ENCODE peak calls at places on chromosomes 2 and 18, in six cellular contexts. H, P, Z, M, R and D are unnamed samples.
A peak's percentile ranks its signal among the peaks of the same experiment; 100 is the strongest.

GRCh38 chr2:236081171-236081570 is 87.0 kb downstream of the GBX2 start:
- DNase-seq in Z (no peak), P (no peak), M (no peak), H (no peak), R (no peak), D (no peak)

GRCh38 chr2:7744827-7745226 is 827.6 kb downstream of the RNF144A start:
- DNase-seq in H (no peak), P (peak; percentile 11), R (no peak), Z (no peak), M (no peak), D (no peak)

GRCh38 chr2:47751856-47752414 is 31.0 kb upstream of the MSH6 start:
- DNase-seq in Z (no peak), P (no peak), H (no peak), R (no peak), M (no peak), D (no peak)

GRCh38 chr2:202423139-202423538 is 47.0 kb downstream of the BMPR2 start:
- DNase-seq in M (no peak), Z (no peak), P (no peak), H (no peak), R (no peak), D (no peak)

GRCh38 chr18:40079786-40080185 is 1875.2 kb upstream of the PIK3C3 start:
- DNase-seq in M (no peak), R (no peak), Z (no peak), H (no peak), P (no peak), D (no peak)

GRCh38 chr2:62577994-62578836 is 72.2 kb upstream of the TMEM17 start:
- DNase-seq in P (no peak), H (peak; percentile 62), Z (peak; percentile 96), R (no peak), M (no peak), D (no peak)

GRCh38 chr2:31069926-31070325 is 68.3 kb downstream of the GALNT14 start:
- DNase-seq in M (no peak), P (no peak), R (no peak), Z (no peak), H (no peak), D (no peak)

GRCh38 chr2:128288781-128289180 is 29.9 kb downstream of the HS6ST1 start:
- DNase-seq in R (no peak), Z (no peak), M (no peak), H (no peak), P (no peak), D (peak; percentile 84)

DNA sequence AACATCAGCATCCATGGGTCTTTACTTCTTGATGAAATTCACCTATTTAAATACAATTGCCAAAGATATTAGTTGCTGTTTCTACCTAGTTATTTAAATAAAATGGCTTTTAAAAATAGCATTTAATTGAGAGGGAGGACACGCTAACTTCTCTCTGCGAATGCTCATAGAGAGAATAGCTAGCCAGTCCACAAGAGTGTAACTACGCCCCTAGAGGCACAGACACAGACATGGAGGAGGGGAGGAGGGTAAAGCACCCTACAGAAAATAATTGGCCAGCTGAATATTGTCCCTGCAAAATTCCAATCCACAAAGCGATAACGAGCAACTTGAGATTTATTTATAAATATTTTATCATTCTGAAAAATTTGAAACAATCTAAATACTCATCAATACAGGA is 97.0 kb upstream of the PAPOLG start:
- DNase-seq in M (no peak), H (no peak), R (no peak), P (no peak), Z (no peak), D (no peak)
- TF ChIP-seq CTCF in M (no peak), H (no peak), R (no peak), P (no peak), Z (no peak), D (peak; percentile 11)

GRCh38 chr18:44731866-44732555 is 51.3 kb downstream of the SETBP1 start:
- DNase-seq in P (no peak), R (no peak), Z (peak; percentile 33), M (no peak), H (peak; percentile 56), D (no peak)

GRCh38 chr18:44735071-44735470 is 54.4 kb downstream of the SETBP1 start:
- DNase-seq in R (no peak), Z (no peak), M (no peak), H (no peak), P (no peak), D (no peak)

GRCh38 chr18:44732604-44733003 is 51.9 kb downstream of the SETBP1 start:
- DNase-seq in R (no peak), P (no peak), H (no peak), Z (no peak), M (no peak), D (no peak)

GRCh38 chr18:44733754-44734465 is 53.2 kb downstream of the SETBP1 start:
- DNase-seq in P (no peak), H (no peak), R (no peak), M (no peak), Z (peak; percentile 8), D (no peak)

DNA sequence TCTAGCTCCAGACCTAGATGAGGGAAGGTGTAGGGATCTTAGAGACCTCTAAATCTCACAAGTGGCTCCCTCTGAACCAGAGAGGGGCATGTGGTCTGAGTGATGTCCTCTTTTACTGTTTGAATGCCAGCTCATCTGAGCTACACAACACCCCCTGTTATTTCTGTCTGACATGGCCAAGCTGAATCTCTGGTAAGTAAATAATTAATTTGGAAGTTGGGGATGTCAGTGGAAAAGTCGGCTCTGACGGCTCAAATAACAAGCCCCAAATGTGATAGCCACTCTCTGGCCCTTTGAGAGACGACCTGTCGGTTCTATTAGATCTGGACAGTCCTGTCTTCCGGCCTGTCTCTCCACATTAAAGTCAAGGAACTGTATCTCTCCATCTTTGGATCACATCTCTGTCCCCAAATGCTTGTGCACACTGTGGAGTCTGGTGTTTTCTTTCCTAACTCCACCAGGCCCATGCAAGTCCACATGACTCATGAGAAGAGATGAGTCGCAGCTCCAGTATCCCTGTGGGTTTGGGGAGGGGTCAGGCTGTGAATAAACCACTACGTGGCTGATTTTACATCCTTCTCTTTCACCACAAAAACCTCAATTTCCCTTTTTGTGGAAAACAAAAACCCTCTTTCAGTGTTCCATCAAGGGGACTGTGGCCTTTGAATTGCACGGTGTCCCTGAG is 52.5 kb downstream of the SETBP1 start:
- DNase-seq in Z (peak; percentile 86), M (no peak), H (peak; percentile 62), R (no peak), P (no peak), D (no peak)
- TF ChIP-seq CTCF in Z (no peak), M (no peak), H (no peak), R (no peak), P (no peak), D (no peak)

GRCh38 chr2:12347049-12347448 is 369.7 kb upstream of the TRIB2 start:
- DNase-seq in H (no peak), M (no peak), R (no peak), Z (no peak), P (no peak), D (no peak)

GRCh38 chr2:12350821-12351220 is 365.9 kb upstream of the TRIB2 start:
- DNase-seq in H (no peak), M (no peak), Z (no peak), R (no peak), P (no peak), D (no peak)

GRCh38 chr2:12352891-12353290 is 363.8 kb upstream of the TRIB2 start:
- DNase-seq in H (no peak), Z (no peak), P (no peak), M (no peak), R (no peak), D (no peak)

GRCh38 chr2:12348216-12348615 is 368.5 kb upstream of the TRIB2 start:
- DNase-seq in M (no peak), Z (no peak), P (no peak), R (no peak), H (no peak), D (no peak)
- TF ChIP-seq CTCF in M (no peak), Z (no peak), P (no peak), R (no peak), H (no peak), D (no peak)

DNA sequence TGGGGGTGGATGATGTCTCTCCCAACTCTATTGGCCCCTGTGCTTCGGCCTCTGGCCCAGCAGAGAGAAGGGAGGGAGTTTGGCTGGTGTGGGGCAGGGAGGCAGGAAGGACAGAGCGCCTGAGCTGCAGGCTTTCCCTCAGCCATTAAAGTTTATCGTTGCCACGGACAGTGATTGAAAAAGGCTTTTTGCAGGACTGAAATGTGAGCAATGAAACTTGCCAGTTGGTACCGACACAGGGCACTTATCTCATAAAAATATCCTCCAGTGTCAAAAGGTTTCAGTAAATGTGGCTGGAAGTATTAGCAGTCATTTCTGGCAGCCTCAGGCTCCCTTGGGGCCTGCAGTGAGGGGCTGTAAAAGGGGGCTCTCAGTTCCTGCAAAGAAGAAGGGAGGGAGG is 169.2 kb downstream of the GLI2 start:
- DNase-seq in M (no peak), P (no peak), H (no peak), R (no peak), Z (no peak), D (no peak)
- TF ChIP-seq CTCF in M (no peak), P (no peak), H (no peak), R (no peak), Z (no peak), D (no peak)

DNA sequence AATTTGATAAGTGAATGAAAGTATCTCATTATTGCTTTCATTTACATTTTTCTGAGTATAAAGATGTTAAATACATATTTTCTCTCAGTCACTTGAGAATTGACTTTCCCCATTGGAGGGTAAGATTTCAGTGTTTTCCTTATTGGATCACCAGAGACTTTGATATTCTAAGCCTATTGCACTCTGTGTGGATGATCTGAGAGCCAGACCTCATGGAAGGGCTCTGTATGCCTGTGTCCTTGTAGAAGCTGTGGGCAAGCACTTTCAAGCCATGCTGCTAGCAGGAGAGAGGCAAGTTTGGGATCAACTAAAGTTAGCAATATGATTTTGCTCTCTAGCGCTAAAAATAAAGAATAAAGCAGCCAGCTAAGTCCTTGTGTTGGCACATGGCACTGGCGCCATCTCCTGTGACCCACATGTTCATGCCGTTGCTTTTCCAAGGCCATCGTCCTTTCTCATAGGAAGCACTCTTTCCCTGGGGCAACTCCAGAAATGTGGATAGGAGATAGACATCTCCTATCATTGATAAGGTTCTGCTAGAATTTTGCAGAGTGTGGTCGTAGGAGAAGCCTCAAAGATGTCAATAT is 72.6 kb downstream of the AOX1 start:
- DNase-seq in H (no peak), R (no peak), P (no peak), M (no peak), Z (no peak), D (no peak)
- TF ChIP-seq CTCF in H (peak; percentile 6), R (peak; percentile 21), P (no peak), M (no peak), Z (no peak), D (peak; percentile 46)

GRCh38 chr2:127231130-127231865 is 11.2 kb upstream of the CYP27C1 start:
- DNase-seq in H (no peak), P (no peak), M (no peak), Z (no peak), R (no peak), D (no peak)
- TF ChIP-seq CTCF in H (no peak), P (no peak), M (no peak), Z (no peak), R (no peak), D (no peak)